ENCODE peak calls at places on chromosomes 6 and 20, in six cellular contexts. F is activated naive CD4-positive, alpha-beta T cell; V is stimulated activated CD8-positive, alpha-beta memory T cell treated with anti-CD3 and anti-CD28 coated beads, Interleukin-2, amount 100 ng/mL, for 48 hours; O is HCEC 1CT; M is activated T-cell treated with anti-CD3 and anti-CD28 coated beads for 1 hour; I is T47D. G is an unnamed sample.
A peak's percentile ranks its signal among the peaks of the same experiment; 100 is the strongest.

GRCh38 chr6:36128073-36128472 is 2.2 kb upstream of the MAPK13 start:
- DNase-seq in V (no peak), M (no peak), F (no peak), O (peak; percentile 24), I (no peak), G (no peak)

GRCh38 chr6:2037230-2037926 is 208.0 kb downstream of the GMDS start:
- DNase-seq in O (no peak), V (no peak), I (peak; percentile 13), M (no peak), F (no peak), G (no peak)

GRCh38 chr6:54262499-54262898 is 45.7 kb upstream of the TINAG start:
- DNase-seq in M (no peak), O (no peak), V (no peak), F (no peak), I (no peak), G (no peak)

GRCh38 chr6:24943774-24944173 is 8.0 kb upstream of the RIPOR2 start:
- DNase-seq in O (no peak), F (no peak), M (no peak), V (no peak), I (no peak), G (no peak)

GRCh38 chr20:41444821-41445220 is 78.2 kb upstream of the EMILIN3 start:
- DNase-seq in V (no peak), F (no peak), O (no peak), I (no peak), M (no peak), G (no peak)

GRCh38 chr20:1368448-1369199 is 24.2 kb downstream of the FKBP1A start:
- DNase-seq in F (no peak), O (peak; percentile 65), I (no peak), M (no peak), V (no peak), G (no peak)

GRCh38 chr6:159714404-159714803 is 12.9 kb upstream of the WTAP start:
- DNase-seq in F (no peak), O (no peak), I (no peak), M (no peak), V (no peak), G (no peak)

GRCh38 chr20:25076731-25077609 is 5.0 kb downstream of the VSX1 start:
- DNase-seq in F (no peak), V (no peak), M (no peak), I (peak; percentile 79), O (peak; percentile 36), G (peak; percentile 83)

GRCh38 chr6:29071831-29072723 is 15.0 kb downstream of the OR2B3 start:
- DNase-seq in F (no peak), I (peak; percentile 8), M (no peak), V (no peak), O (peak; percentile 12), G (peak; percentile 50)

GRCh38 chr6:137651591-137652335 is 157.6 kb upstream of the OLIG3 start:
- DNase-seq in F (no peak), M (no peak), V (no peak), O (no peak), I (no peak), G (no peak)

GRCh38 chr6:158972241-158973233 is 27.5 kb downstream of the RSPH3 start:
- DNase-seq in M (no peak), F (no peak), I (no peak), V (no peak), O (peak; percentile 51), G (peak; percentile 49)

GRCh38 chr6:55694148-55694547 is 115.2 kb upstream of the HMGCLL1 start:
- DNase-seq in V (no peak), M (no peak), O (peak; percentile 61), I (no peak), F (no peak), G (no peak)

GRCh38 chr6:41939091-41939847 is 2.3 kb downstream of the CCND3 start:
- DNase-seq in V (peak; percentile 38), M (no peak), I (no peak), O (peak; percentile 48), F (no peak), G (peak; percentile 74)

GRCh38 chr6:92541457-92542060 is 877.8 kb downstream of the EPHA7 start:
- DNase-seq in V (no peak), I (no peak), F (no peak), M (no peak), O (no peak), G (no peak)